ENCODE peak calls at places on chromosomes 1 and 21, in five cellular contexts. U is fibroblast of lung; E is tibial artery; J is small intestine; C is naive thymus-derived CD4-positive, alpha-beta T cell. G is an unnamed sample.

GRCh38 chr1:47434051-47434842 is 3.6 kb upstream of the FOXD2 start:
- DNase-seq in U (peak), E (peak), J (no peak), C (no peak), G (peak)

GRCh38 chr1:231806623-231807470 is 180.3 kb downstream of the DISC1 start:
- DNase-seq in J (peak), C (no peak), E (peak), U (no peak), G (peak)

GRCh38 chr1:22533244-22533643 is 30.0 kb upstream of the EPHA8 start:
- DNase-seq in U (no peak), E (no peak), C (no peak), J (no peak), G (no peak)

GRCh38 chr21:29166853-29167252 is 36.4 kb downstream of the MAP3K7CL start:
- DNase-seq in U (no peak), E (no peak), J (no peak), C (no peak), G (no peak)

GRCh38 chr21:41953249-41953830 is 478 bp downstream of the C2CD2 start:
- DNase-seq in J (no peak), C (no peak), U (no peak), E (no peak), G (no peak)

GRCh38 chr1:90434460-90434859 is 282.6 kb downstream of the BARHL2 start:
- DNase-seq in J (no peak), C (no peak), E (no peak), U (no peak), G (no peak)

GRCh38 chr1:151327903-151328674 is 873 bp upstream of the PI4KB start:
- DNase-seq in U (no peak), C (no peak), E (no peak), J (peak), G (peak)

GRCh38 chr1:52364235-52364839 is 1.7 kb downstream of the CC2D1B start:
- DNase-seq in J (peak), U (no peak), E (no peak), C (no peak), G (peak)

GRCh38 chr1:193121616-193122593 is at the start of gene CDC73:
- DNase-seq in J (peak), U (peak), C (peak), E (peak), G (peak)

GRCh38 chr1:20981903-20982695 is 194.6 kb downstream of the EIF4G3 start:
- DNase-seq in J (peak), U (peak), C (no peak), E (no peak), G (no peak)

GRCh38 chr1:161440312-161440894 is 64.9 kb upstream of the FCGR2A start:
- DNase-seq in C (no peak), E (no peak), U (peak), J (peak), G (peak)

DNA sequence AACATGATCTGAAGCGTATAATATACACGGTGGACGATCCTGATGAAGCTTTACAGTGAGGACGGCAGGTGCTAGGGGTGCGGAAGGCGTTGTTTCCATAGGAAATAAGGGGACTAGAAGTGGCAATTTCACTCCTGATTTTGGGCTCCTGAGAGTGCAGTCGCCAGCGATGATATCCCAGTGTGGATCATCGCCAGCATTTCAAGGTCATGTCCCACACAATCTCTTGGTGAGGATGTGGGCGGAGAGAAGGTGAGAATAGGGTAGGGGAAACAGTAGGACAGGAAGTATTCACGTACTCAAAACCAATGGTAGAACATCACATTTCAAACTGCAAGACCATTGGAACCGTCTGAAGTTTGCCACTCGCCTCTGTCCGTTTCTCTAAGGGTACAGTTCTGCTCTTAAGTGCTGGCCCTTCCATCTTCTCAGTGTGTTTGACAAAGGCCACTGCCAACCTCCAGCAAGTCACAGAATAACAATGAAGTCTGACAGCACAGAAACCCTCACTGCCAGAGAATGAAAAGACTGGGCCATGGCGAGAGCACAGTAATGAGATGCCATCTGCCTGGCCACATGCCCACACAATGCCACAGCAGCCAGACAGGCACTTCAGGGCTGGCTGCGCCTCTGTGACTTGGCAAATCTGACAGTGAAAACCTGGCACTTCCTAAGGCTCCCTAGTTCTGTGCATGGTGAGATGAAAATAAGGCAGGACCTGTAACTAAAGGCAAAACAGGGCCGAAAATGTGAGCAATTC is 27.9 kb downstream of the PCSK9 start:
- DNase-seq in E (no peak), J (no peak), C (no peak), U (no peak), G (no peak)
- H3K27ac ChIP-seq in E (no peak), J (no peak), C (no peak), U (no peak), G (no peak)

GRCh38 chr1:62685431-62685859 is 2.7 kb downstream of the DOCK7 start:
- DNase-seq in J (no peak), E (no peak), U (no peak), C (no peak), G (no peak)

GRCh38 chr1:62687421-62687902 is 724 bp downstream of the DOCK7 start:
- DNase-seq in E (peak), J (peak), U (peak), C (peak), G (peak)

GRCh38 chr1:62687903-62688686 is at the start of gene DOCK7:
- DNase-seq in U (peak), E (peak), J (peak), C (peak), G (peak)

GRCh38 chr1:62688687-62689085 is 500 bp upstream of the DOCK7 start:
- DNase-seq in E (no peak), U (peak), J (peak), C (no peak), G (peak)

GRCh38 chr1:62686822-62687221 is 1.4 kb downstream of the DOCK7 start:
- DNase-seq in C (no peak), J (no peak), U (no peak), E (no peak), G (no peak)
- H3K4me3 ChIP-seq in C (no peak), J (no peak), U (peak), E (peak), G (peak)

DNA sequence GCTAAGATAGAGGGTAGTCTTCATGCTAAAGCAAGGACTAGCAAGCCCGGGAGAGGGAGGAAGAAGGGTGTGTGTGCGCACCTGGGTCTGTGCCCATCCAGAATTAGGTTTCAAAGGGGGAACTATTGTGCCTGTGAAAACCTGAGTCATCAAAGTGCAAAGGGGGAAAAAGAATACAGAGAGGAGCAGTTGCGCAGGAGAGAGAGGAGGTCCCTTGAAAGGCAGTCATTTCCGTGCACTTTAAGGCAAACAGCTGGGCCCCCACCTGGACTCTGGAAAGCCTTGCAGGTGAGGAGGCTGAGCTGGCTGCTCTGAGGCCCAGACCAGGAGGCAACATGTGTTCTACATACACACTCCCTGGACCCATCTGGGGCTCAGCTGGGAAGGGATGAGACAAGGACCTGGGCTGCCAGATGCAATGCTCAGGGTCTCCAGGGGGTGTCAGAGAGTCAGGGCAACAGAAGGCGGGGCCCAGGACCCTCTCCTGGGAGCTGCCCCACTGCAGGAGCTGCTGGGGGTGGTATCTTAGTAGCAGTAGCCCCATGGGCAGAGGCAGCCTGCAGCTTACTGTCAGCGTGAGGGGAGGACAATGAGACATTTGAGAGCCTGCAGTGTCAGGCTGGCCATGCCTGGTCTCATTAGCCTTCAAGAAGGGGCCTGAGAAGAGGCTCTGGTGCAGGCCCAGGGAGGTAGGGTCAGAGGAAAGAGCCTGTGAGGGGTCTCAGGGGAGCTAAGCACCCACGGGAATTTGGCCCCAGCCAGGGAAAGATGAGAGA is 14.3 kb downstream of the PROK1 start:
- DNase-seq in E (no peak), U (no peak), C (no peak), J (no peak), G (no peak)
- H3K27ac ChIP-seq in E (no peak), U (no peak), C (no peak), J (no peak), G (no peak)

DNA sequence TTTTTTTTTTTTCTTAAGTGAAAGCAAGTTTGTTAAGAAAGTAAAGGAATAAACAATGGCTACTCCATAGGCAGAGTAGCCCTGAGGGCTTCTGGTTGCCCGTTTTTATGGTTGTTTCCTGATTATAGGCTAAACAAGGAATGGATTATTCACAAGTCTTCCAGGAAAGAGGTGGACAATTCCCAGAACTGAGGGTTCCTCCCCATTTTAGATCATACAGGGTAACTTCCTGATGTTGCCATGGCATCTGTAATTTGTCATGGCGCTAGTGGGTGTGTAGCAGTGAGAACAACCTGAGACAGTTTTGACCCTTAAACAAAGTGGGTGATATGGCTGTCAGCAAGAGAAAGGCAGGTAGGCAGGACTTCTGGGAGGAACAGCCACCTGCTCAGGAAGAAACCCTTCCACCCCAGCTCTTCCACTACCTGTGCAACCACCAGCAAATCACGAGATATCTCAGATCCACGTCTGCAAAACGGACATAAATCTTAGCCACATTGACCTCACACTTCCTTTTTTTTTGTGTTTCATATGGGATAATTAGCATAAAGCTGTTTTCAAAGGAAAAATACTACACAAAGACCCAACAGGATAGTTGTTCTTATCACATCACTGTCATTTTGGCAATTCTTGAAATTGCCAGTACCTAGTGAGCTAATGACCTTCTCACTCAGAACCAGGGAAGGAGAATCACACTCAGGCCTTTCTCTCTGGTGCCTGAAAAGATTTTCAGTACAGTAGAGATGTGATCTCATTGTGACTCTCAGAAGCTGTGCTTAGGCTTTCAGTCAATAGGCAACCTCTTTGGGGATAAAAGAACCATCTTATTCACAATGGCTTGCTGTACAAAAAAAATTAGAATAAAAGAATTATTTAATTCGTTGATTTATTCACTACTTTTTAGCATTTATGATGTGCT is 34.9 kb upstream of the DUSP10 start:
- DNase-seq in J (no peak), U (no peak), C (no peak), E (no peak), G (peak)
- H3K4me3 ChIP-seq in J (no peak), U (no peak), C (no peak), E (no peak), G (no peak)

GRCh38 chr1:14424325-14425000 is 174.0 kb upstream of the KAZN start:
- DNase-seq in U (no peak), E (no peak), J (no peak), C (no peak), G (no peak)
- H3K27ac ChIP-seq in U (no peak), E (no peak), J (no peak), C (no peak), G (no peak)

GRCh38 chr1:78040484-78041089 is 5.2 kb upstream of the GIPC2 start:
- DNase-seq in C (no peak), E (no peak), U (no peak), J (no peak), G (no peak)
- H3K4me3 ChIP-seq in C (no peak), E (no peak), U (no peak), J (no peak), G (no peak)

GRCh38 chr1:19643113-19643512 is 998 bp upstream of the NBL1 start:
- DNase-seq in U (no peak), J (peak), C (no peak), E (no peak), G (peak)
- H3K27ac ChIP-seq in U (peak), J (peak), C (peak), E (peak), G (peak)

GRCh38 chr1:58780586-58781452 is 3.0 kb downstream of the JUN start:
- DNase-seq in E (no peak), U (peak), J (peak), C (no peak), G (peak)
- H3K4me3 ChIP-seq in E (peak), U (peak), J (peak), C (no peak), G (peak)

DNA sequence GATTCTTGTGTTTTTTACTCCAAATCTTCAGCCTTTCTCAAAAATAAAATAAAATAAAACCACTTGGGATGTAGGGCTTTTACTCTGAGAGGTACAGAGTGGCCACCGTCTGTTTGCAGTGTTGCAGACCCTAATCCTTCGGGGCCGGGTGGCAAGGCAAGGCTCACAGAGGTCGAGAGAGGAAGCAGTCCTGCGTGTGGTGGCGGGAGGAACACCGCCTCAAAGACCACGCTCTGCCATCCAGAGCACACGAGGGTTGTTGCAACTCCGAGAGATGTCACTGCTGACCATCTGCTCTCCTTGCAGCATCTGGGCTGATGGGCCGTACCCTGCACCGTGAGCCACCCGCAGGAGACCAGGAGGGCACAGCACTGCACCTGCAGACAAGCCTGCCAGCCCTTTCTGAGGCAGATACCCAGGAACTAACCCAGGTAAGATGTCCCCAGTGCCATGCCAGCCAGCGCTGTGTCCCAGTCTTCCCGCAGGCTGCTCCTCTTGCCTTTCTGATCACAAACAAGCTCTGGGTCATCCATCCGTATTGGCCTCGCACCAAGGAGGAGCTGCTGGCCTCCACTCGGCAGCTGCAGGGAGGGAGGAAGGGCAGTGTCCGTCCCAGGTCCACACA is 31.5 kb downstream of the SNAP47 start:
- DNase-seq in C (no peak), U (no peak), E (no peak), J (no peak), G (no peak)
- H3K27ac ChIP-seq in C (peak), U (no peak), E (no peak), J (peak), G (no peak)

DNA sequence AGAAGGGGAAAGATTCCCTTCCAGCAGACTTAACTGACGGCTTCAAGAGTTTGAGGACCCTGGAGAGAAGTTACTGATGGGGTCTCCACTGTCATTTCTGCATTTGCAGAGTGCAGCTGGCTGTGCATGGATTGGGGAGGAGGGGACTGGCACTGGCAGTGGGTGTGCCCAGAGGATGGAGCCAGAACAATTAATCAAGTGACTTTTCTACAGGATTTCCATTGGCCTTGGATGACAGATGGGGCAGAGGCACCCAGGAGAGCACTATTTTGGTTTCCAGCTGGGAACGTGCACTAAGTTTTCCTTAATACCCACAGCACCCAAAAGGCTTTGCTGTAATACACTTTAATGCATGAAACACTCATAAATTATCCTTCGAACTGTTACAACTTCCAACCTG is 1.3 kb downstream of the NGF start:
- DNase-seq in J (no peak), U (no peak), C (no peak), E (no peak), G (no peak)
- H3K4me3 ChIP-seq in J (no peak), U (peak), C (no peak), E (peak), G (no peak)

G was measured in colonic mucosa.